ENCODE peak calls at places on chromosomes 12 and 14, in four cellular contexts. Z is stimulated activated CD8-positive, alpha-beta memory T cell treated with anti-CD3 and anti-CD28 coated beads, Interleukin-4, amount 100 ng/mL, for 24 hours; Q is stimulated activated CD4-positive, alpha-beta T cell treated with anti-CD3 and anti-CD28 coated beads, Interleukin-15, amount 100 ng/mL, for 24 hours; R is heart right ventricle. O is an unnamed sample.

GRCh38 chr14:27958757-27959156 is 807.8 kb upstream of the FOXG1 start:
- DNase-seq in Q (no peak), R (no peak), Z (no peak), O (no peak)

GRCh38 chr12:92926549-92926948 is 2.5 kb downstream of the EEA1 start:
- DNase-seq in Z (no peak), Q (no peak), R (no peak), O (no peak)

GRCh38 chr12:49501895-49502294 is 36.9 kb upstream of the KCNH3 start:
- DNase-seq in R (no peak), Z (no peak), Q (no peak), O (no peak)

GRCh38 chr12:95998611-95999300 is 2.6 kb upstream of the HAL start:
- DNase-seq in R (peak), Z (peak), Q (peak), O (no peak)

GRCh38 chr12:132554857-132555630 is 55.3 kb downstream of the LRCOL1 start:
- DNase-seq in R (no peak), Z (no peak), Q (peak), O (no peak)

GRCh38 chr12:98998697-98999299 is 353.7 kb downstream of the APAF1 start:
- DNase-seq in Q (no peak), Z (no peak), R (no peak), O (no peak)

GRCh38 chr12:118418385-118419057 is 42.2 kb downstream of the SUDS3 start:
- DNase-seq in Z (no peak), Q (no peak), R (no peak), O (no peak)

GRCh38 chr12:64480148-64480547 is 28.2 kb downstream of the TBK1 start:
- DNase-seq in Z (no peak), Q (no peak), R (no peak), O (no peak)

GRCh38 chr12:7161811-7162210 is 27.7 kb upstream of the PEX5 start:
- DNase-seq in R (no peak), Q (no peak), Z (no peak), O (no peak)

GRCh38 chr14:36390718-36391117 is 70.3 kb upstream of the MBIP start:
- DNase-seq in R (no peak), Q (no peak), Z (no peak), O (no peak)

GRCh38 chr12:11906284-11906935 is 164.3 kb upstream of the BCL2L14 start:
- DNase-seq in Z (no peak), Q (no peak), R (no peak), O (no peak)

GRCh38 chr14:31934767-31935266 is 142.3 kb upstream of the ARHGAP5 start:
- DNase-seq in R (peak), Q (no peak), Z (no peak), O (no peak)

GRCh38 chr12:80183939-80184338 is 84.6 kb downstream of the OTOGL start:
- DNase-seq in Z (no peak), R (no peak), Q (no peak), O (no peak)

GRCh38 chr12:110170535-110171185 is 46.5 kb downstream of the IFT81 start:
- DNase-seq in Q (no peak), Z (no peak), R (no peak), O (no peak)

GRCh38 chr14:84250863-84251262 is 1279.1 kb upstream of the FLRT2 start:
- DNase-seq in Z (no peak), R (peak), Q (no peak), O (no peak)

GRCh38 chr12:117857632-117858274 is 111.0 kb downstream of the KSR2 start:
- DNase-seq in R (peak), Z (peak), Q (peak), O (no peak)

GRCh38 chr12:123337053-123337452 is 27.6 kb downstream of the SBNO1 start:
- DNase-seq in R (no peak), Q (no peak), Z (no peak), O (no peak)

GRCh38 chr12:130620756-130621155 is 95.3 kb downstream of the RIMBP2 start:
- DNase-seq in Q (no peak), R (no peak), Z (no peak), O (no peak)

GRCh38 chr14:65478596-65478995 is 66.1 kb downstream of the FUT8 start:
- DNase-seq in Q (no peak), Z (no peak), R (no peak), O (no peak)

GRCh38 chr12:54251667-54252284 is 28.1 kb downstream of the CBX5 start:
- DNase-seq in R (no peak), Q (no peak), Z (no peak), O (no peak)

GRCh38 chr12:104750061-104750460 is 208.0 kb downstream of the SLC41A2 start:
- DNase-seq in Q (no peak), R (peak), Z (no peak), O (peak)

GRCh38 chr14:38098074-38098846 is 109.4 kb upstream of the SSTR1 start:
- DNase-seq in R (no peak), Z (no peak), Q (no peak), O (no peak)

GRCh38 chr12:46233418-46233817 is 35.4 kb downstream of the SLC38A1 start:
- DNase-seq in Q (no peak), Z (no peak), R (no peak), O (no peak)

GRCh38 chr12:9784326-9784725 is 23.6 kb upstream of the CD69 start:
- DNase-seq in R (no peak), Z (no peak), Q (no peak), O (no peak)

GRCh38 chr12:131513606-131514005 is 197.3 kb upstream of the SFSWAP start:
- DNase-seq in R (no peak), Q (no peak), Z (no peak), O (no peak)

GRCh38 chr14:103416916-103417315 is 31.7 kb downstream of the MARK3 start:
- DNase-seq in R (no peak), Z (no peak), Q (no peak), O (no peak)

GRCh38 chr14:50744242-50744641 is 76.1 kb upstream of the SAV1 start:
- DNase-seq in R (no peak), Q (no peak), Z (no peak), O (no peak)

GRCh38 chr14:28101992-28102391 is 664.6 kb upstream of the FOXG1 start:
- DNase-seq in R (no peak), Z (no peak), Q (no peak), O (no peak)

GRCh38 chr12:42084522-42084921 is 60.2 kb downstream of the GXYLT1 start:
- DNase-seq in Q (no peak), Z (no peak), R (no peak), O (no peak)